ENCODE peak calls at places on chromosome 9, in eight cellular contexts. D, Q, P, W, R, I, U and Z are unnamed samples.

GRCh38 chr9:115018547-115019435 is 88.4 kb upstream of the TNFSF8 start:
- DNase-seq in D (peak), Q (no peak), P (no peak), W (no peak), R (no peak), I (peak), U (peak), Z (peak)

GRCh38 chr9:124149992-124150391 is 107.8 kb upstream of the NEK6 start:
- DNase-seq in D (no peak), Q (no peak), P (no peak), W (no peak), R (peak), I (no peak), U (no peak), Z (no peak)

GRCh38 chr9:444528-444927 is 229.9 kb downstream of the DOCK8 start:
- DNase-seq in D (no peak), Q (no peak), P (no peak), W (no peak), R (no peak), I (no peak), U (no peak), Z (no peak)

GRCh38 chr9:137311171-137311970 is 9.3 kb upstream of the NRARP start:
- DNase-seq in D (peak), Q (no peak), P (no peak), W (peak), R (peak), I (no peak), U (no peak), Z (no peak)

GRCh38 chr9:110543631-110544051 is 35.9 kb downstream of the SVEP1 start:
- DNase-seq in D (no peak), Q (no peak), P (no peak), W (no peak), R (no peak), I (no peak), U (no peak), Z (no peak)

GRCh38 chr9:109143881-109144562 is 23.0 kb downstream of the FRRS1L start:
- DNase-seq in D (peak), Q (no peak), P (peak), W (no peak), R (peak), I (no peak), U (peak), Z (no peak)

GRCh38 chr9:78860806-78861475 is 564.0 kb downstream of the PSAT1 start:
- DNase-seq in D (peak), Q (no peak), P (no peak), W (no peak), R (peak), I (no peak), U (peak), Z (no peak)

GRCh38 chr9:98479967-98480847 is 224.8 kb upstream of the TBC1D2 start:
- DNase-seq in D (peak), Q (no peak), P (no peak), W (no peak), R (peak), I (no peak), U (no peak), Z (no peak)

GRCh38 chr9:138042146-138042545 is 164.6 kb downstream of the CACNA1B start:
- DNase-seq in D (no peak), Q (no peak), P (no peak), W (no peak), R (no peak), I (no peak), U (no peak), Z (no peak)

GRCh38 chr9:20538956-20539355 is 83.3 kb downstream of the MLLT3 start:
- DNase-seq in D (peak), Q (no peak), P (no peak), W (no peak), R (no peak), I (no peak), U (peak), Z (no peak)

GRCh38 chr9:503881-504852 is 289.5 kb downstream of the DOCK8 start:
- DNase-seq in D (peak), Q (peak), P (peak), W (peak), R (peak), I (no peak), U (peak), Z (no peak)

GRCh38 chr9:83266618-83267543 is 203.9 kb upstream of the RASEF start:
- DNase-seq in D (peak), Q (peak), P (no peak), W (peak), R (no peak), I (no peak), U (peak), Z (no peak)

DNA sequence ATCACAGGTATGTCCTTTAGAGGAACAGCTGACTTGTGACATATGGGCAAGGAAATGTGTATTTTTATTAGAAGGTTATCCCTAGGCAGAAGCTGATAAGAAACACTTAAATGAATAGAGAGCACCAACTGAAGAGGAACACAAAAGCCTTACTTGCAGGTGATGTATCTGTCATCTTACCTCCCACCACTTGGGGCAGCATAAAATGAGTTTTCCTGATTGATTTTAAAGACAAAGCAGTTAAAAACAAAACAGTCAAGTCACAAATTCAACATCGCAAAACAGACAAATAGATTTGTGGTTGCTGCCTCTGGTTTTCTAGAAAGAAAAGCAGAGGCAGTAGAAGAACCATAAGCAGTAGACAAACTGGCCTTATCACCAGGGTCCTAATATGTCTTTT is 302.4 kb upstream of the ZNF462 start:
- DNase-seq in D (no peak), Q (no peak), P (no peak), W (no peak), R (no peak), I (no peak), U (no peak), Z (no peak)
- TF ChIP-seq CTCF in D (peak), Q (peak), P (peak), W (no peak), R (peak), I (no peak), U (peak), Z (no peak)

DNA sequence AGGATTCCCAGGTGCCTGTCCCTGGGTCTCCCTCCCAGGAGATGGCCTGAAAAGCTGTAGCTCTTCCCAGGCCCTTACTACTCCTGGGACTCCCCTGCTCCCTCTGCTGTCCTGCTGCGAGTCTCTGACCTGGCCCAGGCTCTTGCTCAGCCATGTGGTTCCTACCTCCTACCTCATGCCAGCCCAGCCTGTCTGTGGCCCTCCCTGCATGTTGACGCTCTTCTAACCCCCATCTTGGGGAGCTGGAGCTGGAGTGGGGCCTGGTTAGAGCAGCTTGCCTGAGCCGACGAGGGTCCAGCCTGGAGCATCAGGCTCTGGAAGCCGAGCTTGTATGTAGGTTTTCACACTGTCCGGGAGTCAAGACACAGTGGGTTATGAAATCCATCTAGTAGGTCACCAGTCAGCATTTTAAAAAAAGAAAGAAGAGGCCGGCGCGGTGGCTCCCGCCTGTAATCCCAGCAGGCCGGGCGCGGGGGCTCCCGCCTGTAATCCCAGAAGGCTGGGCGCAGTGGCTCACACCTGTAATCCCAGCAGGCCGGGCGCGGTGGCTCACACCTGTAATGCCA is 244.4 kb downstream of the FANCC start:
- DNase-seq in D (no peak), Q (peak), P (no peak), W (no peak), R (peak), I (no peak), U (no peak), Z (no peak)
- TF ChIP-seq CTCF in D (peak), Q (no peak), P (no peak), W (no peak), R (no peak), I (peak), U (peak), Z (peak)

DNA sequence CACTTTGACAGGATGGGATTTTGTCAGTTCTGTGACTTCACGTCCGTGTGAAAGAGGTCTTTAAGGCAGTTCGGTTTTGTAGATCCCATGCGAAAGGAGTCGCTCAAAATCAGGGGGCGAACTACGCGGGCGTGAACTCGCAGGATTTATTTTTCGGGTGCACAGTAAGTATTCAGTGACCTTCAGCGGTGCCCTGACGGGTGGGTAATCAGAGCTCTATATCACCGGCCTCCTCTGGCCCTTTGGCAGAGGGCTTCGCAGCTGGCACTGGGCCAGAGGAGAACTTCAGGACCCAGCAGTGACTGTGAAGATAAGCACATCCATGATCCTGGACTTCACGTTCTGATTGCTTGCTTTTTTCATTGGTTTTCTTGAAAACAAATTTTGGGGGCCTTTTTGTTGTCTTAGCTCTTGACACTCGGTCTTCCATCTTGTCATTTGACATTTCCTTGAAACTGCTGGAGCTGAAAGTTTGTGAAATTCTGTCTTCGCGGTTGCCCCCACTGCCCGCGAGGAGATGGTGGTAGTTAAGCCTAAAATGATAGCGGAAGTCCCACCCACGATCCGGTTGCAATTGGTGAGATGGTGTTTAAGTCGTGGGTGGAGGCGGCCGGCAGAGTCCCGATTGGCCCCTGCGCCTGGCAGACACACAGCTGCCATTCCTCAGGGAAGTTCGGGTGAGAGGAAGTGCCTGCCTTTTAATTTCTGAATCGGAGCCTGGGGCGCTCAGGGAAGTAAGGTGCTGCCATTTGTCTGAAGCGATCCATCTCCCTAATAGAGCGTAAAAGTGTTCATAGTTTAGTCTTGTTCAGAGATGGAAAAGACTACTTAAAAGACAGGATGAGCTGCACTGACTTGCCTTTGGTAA is at the start of gene FAM120AOS:
- DNase-seq in D (peak), Q (peak), P (peak), W (peak), R (peak), I (peak), U (peak), Z (peak)
- TF ChIP-seq CTCF in D (no peak), Q (no peak), P (no peak), W (no peak), R (no peak), I (no peak), U (no peak), Z (no peak)

DNA sequence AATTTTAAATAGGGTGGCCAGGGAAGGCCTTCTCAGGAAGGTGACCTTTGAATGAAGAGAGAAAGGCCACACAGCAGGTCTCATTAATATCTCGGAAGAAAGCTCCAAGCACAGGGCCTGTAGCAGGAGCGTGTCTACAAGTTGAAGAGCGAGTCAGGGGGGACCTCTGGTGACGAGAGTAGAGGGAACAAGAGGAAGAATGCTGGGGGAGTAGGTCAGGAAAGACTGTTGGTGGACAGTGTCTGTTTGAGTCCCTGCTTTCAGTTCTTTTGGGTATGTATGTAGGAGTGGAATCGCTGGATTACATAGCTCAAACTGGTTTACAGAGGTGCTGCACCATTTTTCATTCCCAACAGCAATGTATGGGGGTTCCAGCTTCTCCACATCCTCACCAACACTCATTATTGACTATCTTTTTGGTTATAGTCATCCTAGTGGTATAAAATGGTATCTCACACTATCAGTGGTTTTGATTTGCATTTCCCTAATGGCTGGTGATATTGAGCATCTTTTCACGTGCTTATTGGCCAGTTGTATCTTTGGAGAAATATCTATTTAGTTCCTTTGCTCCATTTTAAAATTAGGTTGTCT is 55.8 kb downstream of the NUP214 start:
- DNase-seq in D (no peak), Q (no peak), P (no peak), W (no peak), R (no peak), I (no peak), U (no peak), Z (no peak)
- TF ChIP-seq CTCF in D (peak), Q (peak), P (peak), W (no peak), R (peak), I (no peak), U (peak), Z (peak)

GRCh38 chr9:15103321-15103720 is 193.1 kb upstream of the FREM1 start:
- DNase-seq in D (no peak), Q (no peak), P (no peak), W (no peak), R (no peak), I (no peak), U (no peak), Z (no peak)

GRCh38 chr9:15101046-15101445 is 190.8 kb upstream of the FREM1 start:
- DNase-seq in D (no peak), Q (no peak), P (no peak), W (no peak), R (no peak), I (no peak), U (no peak), Z (no peak)

GRCh38 chr9:15104826-15105420 is 194.7 kb upstream of the FREM1 start:
- DNase-seq in D (peak), Q (peak), P (peak), W (no peak), R (peak), I (no peak), U (peak), Z (peak)
- TF ChIP-seq CTCF in D (peak), Q (peak), P (peak), W (no peak), R (peak), I (peak), U (peak), Z (peak)

GRCh38 chr9:23254404-23255184 is 571.4 kb downstream of the ELAVL2 start:
- DNase-seq in D (no peak), Q (no peak), P (no peak), W (no peak), R (no peak), I (no peak), U (no peak), Z (no peak)
- TF ChIP-seq CTCF in D (no peak), Q (no peak), P (no peak), W (no peak), R (no peak), I (no peak), U (no peak), Z (no peak)

DNA sequence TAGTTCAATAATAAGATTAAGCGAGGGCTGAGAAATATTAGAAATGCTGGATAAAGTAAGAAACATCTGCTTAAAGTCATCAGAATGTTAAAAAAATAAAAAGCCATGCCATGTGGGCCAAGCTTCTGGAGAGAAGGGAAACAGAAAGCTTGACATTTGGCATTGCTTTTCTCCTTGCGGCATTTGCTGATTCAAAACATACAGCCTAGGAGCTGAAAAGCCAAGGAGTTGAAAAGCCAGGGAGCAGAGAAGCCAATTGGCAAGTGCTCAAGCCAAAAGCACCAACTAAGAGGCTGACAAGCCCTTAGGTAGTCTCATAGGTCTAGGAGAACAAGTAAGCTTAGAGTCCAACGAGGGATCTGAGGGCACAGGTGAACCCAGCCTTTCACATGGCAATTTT is 754.3 kb downstream of the TLE4 start:
- DNase-seq in D (no peak), Q (no peak), P (no peak), W (no peak), R (no peak), I (no peak), U (no peak), Z (no peak)
- TF ChIP-seq CTCF in D (no peak), Q (no peak), P (no peak), W (no peak), R (no peak), I (no peak), U (no peak), Z (no peak)

GRCh38 chr9:133117271-133118178 is 3.5 kb downstream of the RALGDS start:
- DNase-seq in D (no peak), Q (no peak), P (no peak), W (peak), R (no peak), I (no peak), U (peak), Z (no peak)
- TF ChIP-seq CTCF in D (no peak), Q (no peak), P (no peak), W (no peak), R (no peak), I (no peak), U (peak), Z (no peak)